ENCODE peak calls at places on chromosomes 16 and 17, in ten cellular contexts. W is AG04450, E is aorta, V is WERI-Rb-1, X is PC-9, O is mesendoderm, I is GM12878, R is left lung, K is tibial artery, B is neuronal stem cell. U is an unnamed sample.

GRCh38 chr16:73483934-73484712 is 436.2 kb upstream of the ZFHX3 start:
- DNase-seq in W (no peak), E (no peak), V (no peak), X (no peak), O (peak; percentile 33), R (no peak), B (no peak), K (no peak), I (no peak), U (no peak)

GRCh38 chr16:53216798-53217197 is 162.0 kb downstream of the CHD9 start:
- DNase-seq in K (no peak), I (no peak), E (no peak), B (no peak), X (no peak), V (no peak), W (no peak), R (no peak), O (no peak), U (no peak)

GRCh38 chr16:50863673-50864144 is 121.8 kb downstream of the CYLD start:
- DNase-seq in E (no peak), I (no peak), O (no peak), W (no peak), B (no peak), K (no peak), X (no peak), R (no peak), V (no peak), U (no peak)

GRCh38 chr16:4507588-4508345 is 30.8 kb downstream of the CDIP1 start:
- DNase-seq in X (no peak), R (no peak), V (no peak), B (no peak), K (no peak), W (no peak), E (no peak), O (no peak), I (no peak), U (no peak)

GRCh38 chr17:12231027-12231682 is 210.5 kb downstream of the MAP2K4 start:
- DNase-seq in X (no peak), R (no peak), I (no peak), O (peak; percentile 22), K (no peak), E (no peak), W (peak; percentile 8), B (no peak), V (no peak), U (no peak)

GRCh38 chr17:28507567-28508195 is 1.5 kb downstream of the FOXN1 start:
- DNase-seq in V (peak; percentile 43), B (no peak), E (no peak), W (no peak), X (no peak), O (no peak), I (no peak), R (no peak), K (no peak), U (no peak)

GRCh38 chr17:57819867-57820266 is 30.0 kb downstream of the MRPS23 start:
- DNase-seq in K (no peak), V (no peak), X (no peak), W (no peak), I (no peak), B (no peak), R (no peak), O (no peak), E (no peak), U (no peak)

GRCh38 chr16:69273009-69273408 is 38.1 kb upstream of the VPS4A start:
- DNase-seq in X (no peak), R (no peak), I (no peak), B (no peak), O (no peak), E (no peak), W (peak; percentile 83), K (no peak), V (no peak), U (no peak)

GRCh38 chr16:9098377-9099090 is 7.1 kb downstream of the HAPSTR1 start:
- DNase-seq in V (no peak), O (no peak), W (no peak), R (no peak), B (no peak), X (no peak), I (no peak), K (no peak), E (no peak), U (no peak)

GRCh38 chr16:9096416-9096952 is 5.0 kb downstream of the HAPSTR1 start:
- DNase-seq in E (no peak), B (no peak), W (no peak), O (no peak), R (no peak), K (no peak), I (no peak), V (no peak), X (peak; percentile 47), U (no peak)

GRCh38 chr16:9095998-9096397 is 4.6 kb downstream of the HAPSTR1 start:
- DNase-seq in I (no peak), B (no peak), X (no peak), K (no peak), R (no peak), E (no peak), W (no peak), V (no peak), O (no peak), U (no peak)

GRCh38 chr16:9099131-9099625 is 7.7 kb downstream of the HAPSTR1 start:
- DNase-seq in R (no peak), O (no peak), I (no peak), B (no peak), E (no peak), K (no peak), X (no peak), W (no peak), V (no peak), U (peak; percentile 38)

DNA sequence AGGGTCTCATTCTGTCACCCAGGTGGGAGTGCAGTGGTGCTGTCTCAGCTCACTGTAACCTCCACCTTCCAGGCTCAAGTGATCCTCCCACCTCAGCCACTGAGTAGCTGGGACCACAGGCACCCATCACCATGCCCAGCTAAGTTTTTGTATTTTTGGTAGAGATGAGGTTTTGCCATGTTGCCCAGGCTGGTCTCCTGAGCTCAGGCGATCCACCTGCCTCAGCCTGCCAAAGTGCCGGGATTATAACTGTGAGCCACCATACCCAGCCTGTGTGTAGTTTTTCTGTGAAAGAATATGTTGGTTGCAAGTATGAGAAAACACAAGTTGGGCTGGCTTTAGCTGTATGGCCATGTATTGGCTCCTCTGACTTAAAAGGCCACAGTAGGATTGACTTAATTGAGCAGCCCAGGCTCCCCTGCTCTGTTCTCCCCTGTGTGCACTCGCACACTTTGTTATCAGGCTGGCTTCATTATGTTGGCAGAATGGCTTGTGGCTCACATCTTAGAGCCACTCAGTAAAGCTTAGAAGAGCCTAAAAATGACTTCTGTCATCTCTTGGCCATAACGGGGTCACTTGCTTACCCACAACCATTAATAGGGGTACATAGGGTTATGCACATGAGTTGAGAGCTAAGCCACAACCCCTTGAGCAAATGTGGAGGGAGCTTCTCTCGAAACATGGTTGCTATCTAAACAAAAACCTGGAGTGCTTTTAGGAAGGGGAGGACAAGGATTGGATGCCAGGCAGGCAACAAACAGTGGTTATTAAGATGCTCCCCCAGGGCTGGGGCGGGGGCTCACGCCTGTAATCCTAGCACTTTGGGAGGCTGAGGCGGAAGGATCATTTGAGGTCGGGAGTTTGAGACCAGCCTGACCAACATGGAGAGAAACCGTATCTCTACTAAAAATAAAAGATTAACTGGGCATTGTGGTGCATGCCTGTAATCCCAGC is 6.1 kb downstream of the HAPSTR1 start:
- DNase-seq in X (no peak), W (no peak), R (no peak), O (no peak), I (no peak), V (peak; percentile 29), K (no peak), B (no peak), E (no peak), U (no peak)
- H3K4me3 ChIP-seq in X (no peak overlapping the region), W (no peak overlapping the region), R (no peak overlapping the region), O (no peak overlapping the region), I (peak overlapping the region; percentile 44), V (no peak overlapping the region), K (peak overlapping the region; percentile 1), B (no peak overlapping the region), E (no peak overlapping the region), U (no peak overlapping the region)

GRCh38 chr17:46033392-46033791 is 34.3 kb downstream of the STH start:
- DNase-seq in X (no peak), W (no peak), V (no peak), I (no peak), K (no peak), E (no peak), B (no peak), O (no peak), R (no peak), U (no peak)

GRCh38 chr17:46037722-46038255 is 38.7 kb downstream of the STH start:
- DNase-seq in B (no peak), O (no peak), K (no peak), R (no peak), W (no peak), E (no peak), X (no peak), I (no peak), V (no peak), U (no peak)

GRCh38 chr17:46036491-46036890 is 37.4 kb downstream of the STH start:
- DNase-seq in K (no peak), O (no peak), I (no peak), X (no peak), V (no peak), B (no peak), W (no peak), E (no peak), R (no peak), U (no peak)

GRCh38 chr17:46032909-46033308 is 33.9 kb downstream of the STH start:
- DNase-seq in R (peak; percentile 58), X (no peak), O (no peak), E (peak; percentile 51), I (no peak), B (no peak), K (no peak), W (no peak), V (no peak), U (no peak)

DNA sequence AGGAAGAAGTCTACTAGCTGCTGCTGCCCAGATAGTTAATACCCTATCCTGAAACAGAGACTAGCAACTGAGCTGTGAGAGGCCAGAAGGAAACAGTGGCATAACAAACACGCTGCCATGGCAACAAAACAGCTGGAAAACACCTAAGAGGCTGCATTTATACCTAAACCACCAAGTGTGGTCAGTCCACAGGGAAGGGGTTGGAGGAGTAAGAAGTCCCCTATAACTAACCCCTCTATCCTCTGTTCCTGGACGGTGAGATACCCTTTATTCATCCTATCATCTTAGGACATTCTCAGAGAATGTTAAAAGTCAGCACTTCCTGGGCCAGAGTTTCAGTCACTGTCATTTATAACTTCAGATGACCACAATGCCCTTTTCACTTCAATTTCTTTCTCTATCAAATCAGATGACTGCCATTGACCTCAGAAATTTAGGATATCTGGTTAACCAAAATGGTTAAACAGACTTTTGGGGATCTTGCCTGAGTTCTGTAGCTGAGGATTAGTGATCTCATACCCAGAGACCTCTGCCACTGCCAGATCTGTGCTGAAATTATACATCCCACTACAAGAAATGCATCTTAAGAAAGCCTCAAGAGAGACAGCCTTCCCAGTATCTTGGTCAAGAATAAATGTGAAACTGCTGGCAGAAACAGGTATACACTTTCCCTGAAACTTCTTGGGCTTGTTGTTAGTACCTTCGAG is 36.2 kb downstream of the STH start:
- DNase-seq in K (no peak), O (peak; percentile 78), X (no peak), E (no peak), B (no peak), I (no peak), R (no peak), W (no peak), V (no peak), U (no peak)
- H3K27ac ChIP-seq in K (no peak overlapping the region), O (no peak overlapping the region), X (no peak overlapping the region), E (no peak overlapping the region), B (no peak overlapping the region), I (peak overlapping the region; percentile 1), R (no peak overlapping the region), W (no peak overlapping the region), V (no peak overlapping the region), U (no peak overlapping the region)

GRCh38 chr17:66420961-66421371 is 118.6 kb downstream of the PRKCA start:
- DNase-seq in K (no peak), W (no peak), V (no peak), B (no peak), I (no peak), E (no peak), R (no peak), X (no peak), O (no peak), U (no peak)
- H3K4me3 ChIP-seq in K (no peak overlapping the region), W (no peak overlapping the region), V (no peak overlapping the region), B (no peak overlapping the region), I (no peak overlapping the region), E (no peak overlapping the region), R (no peak overlapping the region), X (no peak overlapping the region), O (no peak overlapping the region), U (no peak overlapping the region)

DNA sequence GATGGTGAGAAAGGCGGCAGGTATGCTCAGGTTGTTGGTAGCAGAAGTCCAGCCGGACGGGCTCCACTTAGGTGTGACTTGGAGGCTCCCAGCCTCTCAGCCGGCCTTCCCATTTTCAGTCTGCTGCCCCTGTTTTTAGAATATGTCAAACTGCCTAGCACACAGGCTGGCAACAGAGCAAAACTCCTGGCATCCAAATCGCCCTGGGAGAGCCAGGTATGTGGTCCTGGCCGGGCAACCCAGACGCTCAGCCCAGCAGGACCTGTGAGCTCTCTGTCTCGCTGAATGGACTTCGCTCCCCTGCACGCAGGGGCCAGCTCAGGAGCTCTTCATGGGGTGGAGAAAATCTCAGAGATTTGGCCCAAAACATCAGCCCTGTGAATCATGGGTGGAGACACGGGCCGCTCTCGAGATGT is 147.9 kb upstream of the CHMP6 start:
- DNase-seq in X (no peak), B (no peak), W (no peak), R (peak; percentile 40), I (no peak), E (peak; percentile 50), O (no peak), K (peak; percentile 2), V (no peak), U (no peak)
- H3K27ac ChIP-seq in X (no peak overlapping the region), B (no peak overlapping the region), W (no peak overlapping the region), R (no peak overlapping the region), I (no peak overlapping the region), E (no peak overlapping the region), O (no peak overlapping the region), K (no peak overlapping the region), V (no peak overlapping the region), U (no peak overlapping the region)